ENCODE peak calls at places on chromosomes 11 and 22, in four cellular contexts. O, S, B and W are unnamed samples.

GRCh38 chr11:82663535-82663934 is 70.1 kb downstream of the FAM181B start:
- DNase-seq in S (no peak), O (no peak), B (no peak), W (no peak)

GRCh38 chr11:88482871-88483301 is 145.3 kb upstream of the CTSC start:
- DNase-seq in B (no peak), O (no peak), S (no peak), W (no peak)

GRCh38 chr22:21921729-21922128 is 30.9 kb downstream of the PPM1F start:
- DNase-seq in B (peak; percentile 85), O (no peak), S (peak; percentile 71), W (no peak)

GRCh38 chr11:2100361-2101170 is 38.6 kb downstream of the IGF2 start:
- DNase-seq in S (peak; percentile 47), B (no peak), O (no peak), W (no peak)

GRCh38 chr11:73506038-73506437 is 91.9 kb downstream of the FAM168A start:
- DNase-seq in O (no peak), B (no peak), S (no peak), W (no peak)

GRCh38 chr11:8268530-8269461 is 5.1 kb upstream of the LMO1 start:
- DNase-seq in S (peak; percentile 39), O (no peak), B (peak; percentile 57), W (no peak)

GRCh38 chr11:68977781-68978625 is 2.8 kb downstream of the MRGPRD start:
- DNase-seq in O (no peak), S (no peak), B (no peak), W (no peak)

GRCh38 chr11:124481365-124482323 is 36.1 kb upstream of the OR8B8 start:
- DNase-seq in B (peak; percentile 65), S (no peak), O (peak; percentile 23), W (no peak)

GRCh38 chr11:109508943-109509342 is 87.0 kb downstream of the C11orf87 start:
- DNase-seq in B (no peak), O (no peak), S (no peak), W (no peak)

GRCh38 chr11:76493626-76494539 is 49.1 kb downstream of the EMSY start:
- DNase-seq in S (no peak), O (no peak), B (no peak), W (no peak)

GRCh38 chr22:22714600-22715361 is 70.4 kb downstream of the GGTLC2 start:
- DNase-seq in S (no peak), B (no peak), O (no peak), W (no peak)

GRCh38 chr22:42320463-42321416 is 50.3 kb upstream of the TCF20 start:
- DNase-seq in O (no peak), S (no peak), B (no peak), W (no peak)

GRCh38 chr11:131987703-131988102 is 617.3 kb downstream of the NTM start:
- DNase-seq in S (no peak), B (no peak), O (no peak), W (no peak)

GRCh38 chr22:28983788-28984441 is 77.7 kb downstream of the C22orf31 start:
- DNase-seq in O (no peak), S (no peak), B (no peak), W (no peak)

GRCh38 chr11:9752091-9752490 is 88.2 kb downstream of the SWAP70 start:
- DNase-seq in S (peak; percentile 49), B (no peak), O (no peak), W (no peak)

GRCh38 chr11:2789331-2789730 is 89.5 kb upstream of the KCNQ1OT1 start:
- DNase-seq in S (peak; percentile 31), O (no peak), B (no peak), W (no peak)

GRCh38 chr22:26585104-26585790 is 4.7 kb downstream of the TPST2 start:
- DNase-seq in B (no peak), S (peak; percentile 60), O (peak; percentile 22), W (no peak)
- H3K4me1 ChIP-seq in B (peaks cover 58% of the 10 kb centered on the region), S (no peaks in the 10 kb centered on the region), O (peaks cover 12% of the 10 kb centered on the region), W (no peaks in the 10 kb centered on the region)

DNA sequence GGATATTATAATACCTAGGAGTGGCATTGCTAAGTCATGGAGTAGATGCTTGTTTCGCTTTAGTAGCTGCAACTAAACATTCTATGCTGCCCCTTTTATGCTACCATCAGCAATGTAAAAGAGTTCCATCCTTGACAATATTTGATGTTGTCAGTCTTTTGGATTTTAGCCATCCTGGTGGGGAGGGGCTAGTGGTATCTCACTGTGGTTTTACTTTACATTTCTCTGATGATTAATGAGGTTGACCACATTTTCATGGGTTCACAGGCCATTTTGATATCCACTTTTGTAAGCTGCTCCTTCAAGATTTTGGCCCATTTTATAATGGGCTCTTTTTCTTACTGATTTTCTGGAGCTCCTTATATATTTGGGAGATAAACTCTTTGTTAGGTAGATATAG is 16.4 kb upstream of the APOBEC3A start:
- DNase-seq in S (no peak), O (no peak), B (no peak), W (no peak)
- H3K4me1 ChIP-seq in S (no peaks in the 10 kb centered on the region), O (no peaks in the 10 kb centered on the region), B (no peaks in the 10 kb centered on the region), W (peaks cover under 1% of the 10 kb centered on the region)

GRCh38 chr11:65615950-65616574 is 486 bp downstream of the PCNX3 start:
- DNase-seq in S (no peak), O (peak; percentile 47), B (peak; percentile 57), W (peak; percentile 80)
- H3K4me1 ChIP-seq in S (peaks cover 17% of the 10 kb centered on the region), O (peaks cover 33% of the 10 kb centered on the region), B (peaks cover 14% of the 10 kb centered on the region), W (peaks cover 20% of the 10 kb centered on the region)

GRCh38 chr11:75333807-75334140 is 17.7 kb downstream of the ARRB1 start:
- DNase-seq in S (no peak), B (no peak), O (no peak), W (no peak)
- H3K4me1 ChIP-seq in S (peaks cover 20% of the 10 kb centered on the region), B (peaks cover 43% of the 10 kb centered on the region), O (peaks cover 38% of the 10 kb centered on the region), W (peaks cover 45% of the 10 kb centered on the region)

DNA sequence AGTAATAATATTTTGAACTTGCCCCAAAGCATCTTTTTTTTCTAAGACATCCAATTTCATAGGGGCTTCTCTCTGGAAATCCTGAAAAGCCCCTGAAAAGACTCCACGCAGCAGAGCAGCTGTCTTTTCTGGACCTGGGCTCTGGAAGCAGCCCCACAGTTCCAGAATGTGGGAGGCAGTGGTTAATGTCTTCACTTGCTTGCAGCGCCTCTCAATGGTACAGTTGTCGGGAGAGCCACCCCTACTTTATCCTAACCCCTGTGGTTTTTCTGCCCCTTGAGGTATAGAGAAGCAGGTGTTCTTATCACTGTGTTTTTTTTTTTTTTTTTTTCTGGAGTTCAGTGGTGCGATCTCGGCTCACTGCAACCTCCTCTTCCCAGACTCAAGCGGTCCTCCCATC is 83.3 kb upstream of the SORL1-AS1 start:
- DNase-seq in B (peak; percentile 24), S (no peak), O (no peak), W (no peak)
- H3K4me1 ChIP-seq in B (peaks cover 6% of the 10 kb centered on the region), S (no peaks in the 10 kb centered on the region), O (no peaks in the 10 kb centered on the region), W (no peaks in the 10 kb centered on the region)

GRCh38 chr22:40238425-40239344 is 61.0 kb downstream of the TNRC6B start:
- DNase-seq in B (peak; percentile 53), O (peak; percentile 59), S (no peak), W (no peak)

GRCh38 chr22:40240671-40241070 is 62.9 kb downstream of the TNRC6B start:
- DNase-seq in B (no peak), O (no peak), S (no peak), W (no peak)

GRCh38 chr22:40241200-40241763 is 63.6 kb downstream of the TNRC6B start:
- DNase-seq in B (no peak), O (no peak), S (no peak), W (no peak)

GRCh38 chr22:40239345-40239683 is 61.6 kb downstream of the TNRC6B start:
- DNase-seq in B (no peak), O (no peak), S (no peak), W (no peak)

DNA sequence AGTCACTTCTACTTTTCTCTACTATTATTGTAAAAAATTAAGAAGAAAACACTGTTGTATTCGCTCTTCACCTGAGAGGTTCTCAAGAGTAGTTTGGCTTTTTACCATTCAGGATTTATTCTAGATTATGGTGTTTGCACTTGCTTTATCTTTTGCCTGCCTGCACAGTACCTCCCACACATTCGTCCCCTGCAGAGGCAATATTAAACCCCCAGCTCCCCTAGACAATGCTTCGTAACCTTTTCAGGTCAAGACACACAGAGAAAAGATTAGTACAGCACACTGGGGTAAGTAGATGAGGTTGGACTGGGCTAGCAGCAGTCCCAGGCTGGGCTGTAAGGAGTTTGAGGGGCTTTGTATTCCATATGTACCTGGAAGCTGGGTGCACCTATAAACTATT is 62.4 kb downstream of the TNRC6B start:
- DNase-seq in O (no peak), S (no peak), B (no peak), W (no peak)
- H3K4me1 ChIP-seq in O (peaks cover 47% of the 10 kb centered on the region), S (peaks cover 1% of the 10 kb centered on the region), B (peaks cover 30% of the 10 kb centered on the region), W (no peaks in the 10 kb centered on the region)

GRCh38 chr11:30342736-30343166 is 19.8 kb downstream of the ARL14EP start:
- DNase-seq in O (no peak), B (no peak), S (no peak), W (no peak)
- H3K4me1 ChIP-seq in O (no peaks in the 10 kb centered on the region), B (no peaks in the 10 kb centered on the region), S (no peaks in the 10 kb centered on the region), W (no peaks in the 10 kb centered on the region)

GRCh38 chr22:24420977-24421343 is 6.4 kb upstream of the ADORA2A start:
- DNase-seq in S (no peak), B (no peak), O (no peak), W (no peak)

GRCh38 chr22:24421428-24421931 is 5.9 kb upstream of the ADORA2A start:
- DNase-seq in O (peak; percentile 25), S (no peak), B (peak; percentile 92), W (peak; percentile 77)

GRCh38 chr22:24423519-24424000 is 3.8 kb upstream of the ADORA2A start:
- DNase-seq in B (peak; percentile 70), O (peak; percentile 21), S (peak; percentile 80), W (peak; percentile 81)

GRCh38 chr22:24420072-24420976 is 7.1 kb upstream of the ADORA2A start:
- DNase-seq in O (no peak), B (peak; percentile 50), S (no peak), W (peak; percentile 58)

GRCh38 chr22:24422078-24422665 is 5.2 kb upstream of the ADORA2A start:
- DNase-seq in S (no peak), B (no peak), O (no peak), W (no peak)
- H3K4me1 ChIP-seq in S (peaks cover 1% of the 10 kb centered on the region), B (peaks cover 8% of the 10 kb centered on the region), O (no peaks in the 10 kb centered on the region), W (peaks cover 13% of the 10 kb centered on the region)

GRCh38 chr11:130272336-130272735 is 42.4 kb downstream of the ZBTB44 start:
- DNase-seq in S (no peak), B (no peak), O (no peak), W (no peak)
- H3K4me1 ChIP-seq in S (peaks cover 3% of the 10 kb centered on the region), B (no peaks in the 10 kb centered on the region), O (no peaks in the 10 kb centered on the region), W (no peaks in the 10 kb centered on the region)